ENCODE peak calls at places on chromosome 17, in five cellular contexts. U is NT2/D1, X is IMR-90, V is A549, S is HAP-1. L is an unnamed sample.

GRCh38 chr17:50426814-50427787 is 1.1 kb downstream of the ACSF2 start:
- DNase-seq in V (peak; percentile 84), S (peak; percentile 22), U (no peak), X (peak; percentile 37), L (peak; percentile 35)

GRCh38 chr17:34658796-34659195 is 79.4 kb downstream of the TMEM132E start:
- DNase-seq in U (no peak), V (no peak), X (no peak), S (no peak), L (no peak)

GRCh38 chr17:2295575-2295974 is 8.0 kb downstream of the SMG6 start:
- DNase-seq in U (no peak), S (no peak), V (no peak), X (peak; percentile 11), L (no peak)

GRCh38 chr17:59397316-59398073 is 66.0 kb downstream of the YPEL2 start:
- DNase-seq in S (no peak), X (no peak), U (no peak), V (no peak), L (no peak)

GRCh38 chr17:41026668-41027471 is at the start of gene KRTAP1-5:
- DNase-seq in X (peak; percentile 91), U (no peak), V (no peak), S (no peak), L (no peak)

GRCh38 chr17:40062347-40063033 is at the start of gene THRA:
- DNase-seq in X (peak; percentile 23), V (no peak), S (no peak), U (no peak), L (peak; percentile 51)

GRCh38 chr17:66783656-66784381 is 51.1 kb upstream of the CACNG5 start:
- DNase-seq in V (no peak), X (no peak), S (no peak), U (no peak), L (no peak)

GRCh38 chr17:66468241-66469087 is 166.1 kb downstream of the PRKCA start:
- DNase-seq in S (no peak), X (peak; percentile 26), U (no peak), V (peak; percentile 27), L (no peak)

GRCh38 chr17:80023261-80024205 is 12.1 kb downstream of the TBC1D16 start:
- DNase-seq in X (no peak), V (no peak), S (no peak), U (no peak), L (no peak)

GRCh38 chr17:43890240-43890639 is 17.1 kb downstream of the MPP2 start:
- DNase-seq in V (no peak), X (no peak), U (no peak), S (no peak), L (no peak)

GRCh38 chr17:81537343-81537855 is 9.2 kb downstream of the FSCN2 start:
- DNase-seq in V (peak; percentile 67), U (no peak), S (no peak), X (no peak), L (no peak)

GRCh38 chr17:29694923-29695563 is 72.3 kb upstream of the CORO6 start:
- DNase-seq in X (no peak), U (no peak), V (no peak), S (no peak), L (no peak)

GRCh38 chr17:77475012-77475976 is 334.5 kb downstream of the SEC14L1 start:
- DNase-seq in U (no peak), X (peak; percentile 95), V (no peak), S (no peak), L (no peak)

GRCh38 chr17:39096435-39097158 is 54.8 kb downstream of the PLXDC1 start:
- DNase-seq in V (no peak), S (no peak), U (no peak), X (no peak), L (no peak)

GRCh38 chr17:5508855-5509254 is 22.5 kb downstream of the MIS12 start:
- DNase-seq in V (peak; percentile 51), S (no peak), U (no peak), X (peak; percentile 79), L (no peak)

GRCh38 chr17:9258115-9259020 is 237.1 kb downstream of the NTN1 start:
- DNase-seq in U (no peak), S (no peak), V (no peak), X (no peak), L (peak; percentile 28)

GRCh38 chr17:75691371-75692290 is 24.5 kb downstream of the SAP30BP start:
- DNase-seq in V (no peak), X (peak; percentile 28), U (no peak), S (no peak), L (peak; percentile 90)

GRCh38 chr17:66487121-66487520 is 184.7 kb downstream of the PRKCA start:
- DNase-seq in V (no peak), U (no peak), X (no peak), S (no peak), L (no peak)

GRCh38 chr17:83198366-83199341 is 119.2 kb downstream of the METRNL start:
- DNase-seq in S (no peak), V (no peak), U (no peak), X (no peak), L (no peak)

GRCh38 chr17:30323262-30323894 is 10.5 kb downstream of the TMIGD1 start:
- DNase-seq in U (no peak), X (no peak), S (no peak), V (no peak), L (no peak)

GRCh38 chr17:2054262-2054739 is 602 bp upstream of the HIC1 start:
- DNase-seq in V (peak; percentile 83), U (no peak), X (peak; percentile 55), S (no peak), L (peak; percentile 81)

DNA sequence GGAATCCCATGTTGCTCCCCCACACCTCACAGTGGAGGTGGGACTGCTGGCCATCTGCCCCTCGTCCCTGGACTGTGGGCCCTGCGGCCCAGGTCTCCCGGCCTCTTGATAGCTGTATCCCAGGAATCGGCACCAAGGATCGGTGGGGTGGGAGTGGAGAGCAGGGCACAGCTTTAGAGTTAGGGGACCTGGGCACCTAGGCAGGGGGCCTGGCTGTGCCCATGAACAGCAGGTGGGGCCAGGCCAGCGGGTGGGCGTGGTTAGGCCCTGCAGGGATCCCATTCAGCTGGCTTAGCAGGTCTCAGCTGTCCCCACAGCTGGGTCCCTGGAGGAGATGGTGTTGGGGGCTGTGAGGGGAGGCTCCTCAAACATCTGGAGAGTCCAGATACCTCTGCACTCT is 49.2 kb downstream of the SREBF1 start:
- DNase-seq in U (no peak), V (no peak), X (no peak), S (no peak), L (no peak)
- H3K4me1 ChIP-seq in U (peaks cover 44% of the 10 kb centered on the region), V (peaks cover 57% of the 10 kb centered on the region), X (peaks cover 31% of the 10 kb centered on the region), S (peaks cover 11% of the 10 kb centered on the region), L (peaks cover 84% of the 10 kb centered on the region)

DNA sequence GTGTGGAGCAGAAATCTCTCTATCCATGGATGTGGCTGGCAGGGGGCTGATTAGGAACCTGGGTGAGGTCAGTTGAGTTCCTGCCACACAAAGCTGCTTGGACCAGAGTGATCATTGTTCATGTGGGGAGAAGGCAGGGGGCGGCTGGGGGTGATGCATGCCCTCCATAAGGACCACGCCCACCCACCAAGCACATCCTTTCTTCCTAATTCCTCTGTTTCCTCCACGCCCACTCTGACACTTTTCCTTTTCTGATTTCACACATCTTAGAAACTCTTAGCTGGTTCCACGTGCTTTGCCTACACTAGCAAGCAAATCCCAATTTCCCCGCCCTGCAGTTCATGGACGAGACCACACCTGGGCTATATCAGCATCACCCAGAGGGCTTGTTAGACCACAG is 108.5 kb downstream of the SDK2 start:
- DNase-seq in X (no peak), V (no peak), U (no peak), S (no peak), L (no peak)
- H3K4me1 ChIP-seq in X (no peaks in the 10 kb centered on the region), V (no peaks in the 10 kb centered on the region), U (peaks cover 37% of the 10 kb centered on the region), S (no peaks in the 10 kb centered on the region), L (no peaks in the 10 kb centered on the region)

GRCh38 chr17:57940653-57941329 is 14.4 kb downstream of the CUEDC1 start:
- DNase-seq in V (no peak), U (no peak), S (no peak), X (no peak), L (no peak)
- H3K4me1 ChIP-seq in V (peaks cover 94% of the 10 kb centered on the region), U (peaks cover 13% of the 10 kb centered on the region), S (peaks cover 15% of the 10 kb centered on the region), X (peaks cover 22% of the 10 kb centered on the region), L (peaks cover 64% of the 10 kb centered on the region)

DNA sequence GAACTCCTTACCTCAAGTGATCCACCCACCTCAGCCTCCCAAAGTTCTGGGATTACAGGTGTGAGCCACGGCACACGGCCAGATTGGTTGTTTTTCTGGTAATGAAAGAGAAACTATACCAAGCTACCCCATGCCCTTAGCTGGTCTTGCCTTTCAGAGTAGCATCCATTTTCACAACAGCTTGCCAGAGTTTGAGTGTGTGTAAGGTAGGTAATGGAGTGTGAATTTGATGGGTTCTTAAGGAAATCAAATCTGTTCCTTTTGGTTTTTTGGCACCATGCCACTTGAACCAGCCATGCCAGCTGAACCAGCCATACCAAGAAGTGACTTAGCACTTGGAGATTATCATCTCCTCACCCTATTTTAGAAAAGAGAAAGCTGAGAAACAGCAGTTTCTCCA is 5.1 kb downstream of the CALCOCO2 start:
- DNase-seq in U (no peak), X (no peak), V (no peak), S (no peak), L (no peak)
- H3K4me1 ChIP-seq in U (no peaks in the 10 kb centered on the region), X (peaks cover 11% of the 10 kb centered on the region), V (peaks cover 24% of the 10 kb centered on the region), S (peaks cover 14% of the 10 kb centered on the region), L (peaks cover 11% of the 10 kb centered on the region)